ENCODE peak calls at places on chromosome 10, in six cellular contexts. Q is IMR-90, H is mesendoderm, Z is neuronal stem cell, S is H1, V is mesenchymal stem cell. D is an unnamed sample.

GRCh38 chr10:27088263-27089044 is 11.8 kb downstream of the ANKRD26 start:
- DNase-seq in Q (no peak), H (no peak), Z (no peak), S (no peak), V (no peak), D (no peak)

GRCh38 chr10:69344591-69345244 is 66.4 kb downstream of the HK1 start:
- DNase-seq in Q (no peak), H (no peak), Z (no peak), S (no peak), V (no peak), D (no peak)

GRCh38 chr10:11359849-11360248 is 251.6 kb downstream of the USP6NL start:
- DNase-seq in Q (no peak), H (no peak), Z (no peak), S (no peak), V (no peak), D (no peak)

GRCh38 chr10:86443936-86444335 is 77.3 kb upstream of the GRID1 start:
- DNase-seq in Q (peak), H (no peak), Z (no peak), S (no peak), V (peak), D (no peak)

GRCh38 chr10:78331391-78331922 is 297.8 kb downstream of the RPS24 start:
- DNase-seq in Q (peak), H (no peak), Z (peak), S (peak), V (peak), D (peak)

GRCh38 chr10:123429631-123430257 is 236.4 kb upstream of the GPR26 start:
- DNase-seq in Q (no peak), H (no peak), Z (no peak), S (no peak), V (no peak), D (no peak)

GRCh38 chr10:11381023-11381422 is 230.4 kb downstream of the USP6NL start:
- DNase-seq in Q (peak), H (no peak), Z (no peak), S (no peak), V (no peak), D (no peak)

GRCh38 chr10:114648368-114648767 is 9.7 kb downstream of the ABLIM1 start:
- DNase-seq in Q (peak), H (peak), Z (no peak), S (no peak), V (peak), D (no peak)

GRCh38 chr10:26197248-26197647 is 19.3 kb upstream of the GAD2 start:
- DNase-seq in Q (no peak), H (no peak), Z (no peak), S (no peak), V (no peak), D (no peak)

GRCh38 chr10:16965740-16966447 is 148.7 kb upstream of the RSU1 start:
- DNase-seq in Q (peak), H (peak), Z (no peak), S (no peak), V (peak), D (peak)

GRCh38 chr10:67045404-67045803 is 119.6 kb downstream of the LRRTM3 start:
- DNase-seq in Q (no peak), H (no peak), Z (no peak), S (no peak), V (no peak), D (no peak)

GRCh38 chr10:1048349-1048731 is 579 bp downstream of the IDI1 start:
- DNase-seq in Q (peak), H (no peak), Z (no peak), S (no peak), V (no peak), D (no peak)

GRCh38 chr10:88256013-88256680 is 327.0 kb downstream of the RNLS start:
- DNase-seq in Q (no peak), H (no peak), Z (no peak), S (no peak), V (no peak), D (no peak)

GRCh38 chr10:22564060-22564459 is 150.3 kb downstream of the PIP4K2A start:
- DNase-seq in Q (no peak), H (no peak), Z (no peak), S (no peak), V (no peak), D (no peak)

GRCh38 chr10:35412900-35413491 is 76.7 kb downstream of the CCNY start:
- DNase-seq in Q (peak), H (peak), Z (no peak), S (no peak), V (no peak), D (no peak)

GRCh38 chr10:114258274-114258840 is 19.3 kb downstream of the VWA2 start:
- DNase-seq in Q (no peak), H (peak), Z (no peak), S (no peak), V (peak), D (no peak)

GRCh38 chr10:13340626-13341370 is 7.3 kb downstream of the SEPHS1 start:
- DNase-seq in Q (no peak), H (no peak), Z (no peak), S (no peak), V (no peak), D (no peak)

GRCh38 chr10:124536496-124537050 is 75.0 kb downstream of the LHPP start:
- DNase-seq in Q (no peak), H (peak), Z (no peak), S (no peak), V (no peak), D (no peak)

GRCh38 chr10:36254191-36254590 is 612.1 kb upstream of the FZD8 start:
- DNase-seq in Q (peak), H (no peak), Z (no peak), S (no peak), V (peak), D (no peak)

GRCh38 chr10:16792675-16793074 is 24.5 kb downstream of the RSU1 start:
- DNase-seq in Q (peak), H (no peak), Z (no peak), S (no peak), V (peak), D (no peak)

GRCh38 chr10:125786547-125786946 is 10.9 kb upstream of the MMP21 start:
- DNase-seq in Q (no peak), H (no peak), Z (no peak), S (no peak), V (no peak), D (no peak)

GRCh38 chr10:27893320-27894014 is 105.4 kb downstream of the ODAD2 start:
- DNase-seq in Q (peak), H (no peak), Z (no peak), S (no peak), V (peak), D (no peak)

GRCh38 chr10:98242823-98243222 is 25.2 kb downstream of the LOXL4 start:
- DNase-seq in Q (peak), H (peak), Z (no peak), S (no peak), V (peak), D (no peak)

GRCh38 chr10:35384265-35384868 is 48.1 kb downstream of the CCNY start:
- DNase-seq in Q (peak), H (peak), Z (no peak), S (no peak), V (no peak), D (no peak)

GRCh38 chr10:78062296-78062695 is 28.6 kb downstream of the RPS24 start:
- DNase-seq in Q (no peak), H (no peak), Z (no peak), S (no peak), V (no peak), D (no peak)

GRCh38 chr10:52653510-52653909 is 119.1 kb downstream of the MBL2 start:
- DNase-seq in Q (no peak), H (no peak), Z (no peak), S (no peak), V (no peak), D (no peak)

GRCh38 chr10:12975266-12975665 is 26.2 kb downstream of the CCDC3 start:
- DNase-seq in Q (no peak), H (peak), Z (no peak), S (no peak), V (no peak), D (no peak)

GRCh38 chr10:59388577-59388976 is 26.2 kb upstream of the FAM13C start:
- DNase-seq in Q (no peak), H (peak), Z (no peak), S (no peak), V (no peak), D (no peak)
- H3K9ac ChIP-seq in Q (no peak), H (no peak), Z (no peak), S (no peak), V (no peak), D (no peak)

GRCh38 chr10:89355373-89355772 is 22.5 kb upstream of the IFIT1B start:
- DNase-seq in Q (peak), H (no peak), Z (no peak), S (no peak), V (peak), D (no peak)

GRCh38 chr10:89351402-89352038 is 23.7 kb downstream of the IFIT3 start:
- DNase-seq in Q (peak), H (no peak), Z (no peak), S (no peak), V (peak), D (no peak)

GRCh38 chr10:89357096-89357495 is 20.8 kb upstream of the IFIT1B start:
- DNase-seq in Q (no peak), H (no peak), Z (no peak), S (no peak), V (no peak), D (no peak)

GRCh38 chr10:89352039-89352597 is 24.3 kb downstream of the IFIT3 start:
- DNase-seq in Q (peak), H (peak), Z (no peak), S (no peak), V (peak), D (no peak)

DNA sequence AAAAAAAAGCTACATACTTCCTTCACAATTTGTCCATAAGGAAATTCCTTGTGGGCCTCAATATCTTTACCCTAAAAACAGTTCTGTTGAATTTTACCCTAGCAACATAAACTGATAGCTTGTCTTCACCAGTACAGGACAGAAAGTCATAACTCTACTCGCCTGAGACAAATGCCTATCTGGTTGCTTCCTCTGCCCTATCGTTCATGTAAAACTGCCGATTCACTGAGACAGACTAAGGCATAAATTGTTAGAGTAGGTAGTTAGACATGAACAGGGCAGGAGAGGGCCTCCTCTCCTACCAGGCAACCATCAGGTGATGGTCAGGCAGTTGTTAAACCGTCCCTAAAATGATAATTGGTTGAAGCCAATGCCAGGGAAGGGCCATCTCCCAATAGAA is 25.0 kb downstream of the IFIT3 start:
- DNase-seq in Q (no peak), H (no peak), Z (no peak), S (no peak), V (peak), D (no peak)
- H3K23ac ChIP-seq in Q (peak), H (no peak), Z (no peak), S (no peak), V (no peak), D (no peak)

GRCh38 chr10:79380125-79380917 is 33.1 kb downstream of the PPIF start:
- DNase-seq in Q (peak), H (no peak), Z (no peak), S (no peak), V (peak), D (peak)
- H3K9ac ChIP-seq in Q (no peak), H (no peak), Z (peak), S (no peak), V (peak), D (no peak)

GRCh38 chr10:93299606-93300353 is 182.4 kb downstream of the MYOF start:
- DNase-seq in Q (peak), H (no peak), Z (no peak), S (no peak), V (no peak), D (no peak)
- H3K23ac ChIP-seq in Q (no peak), H (no peak), Z (no peak), S (no peak), V (no peak), D (no peak)

GRCh38 chr10:80136134-80136571 is 3.6 kb downstream of the PLAC9 start:
- DNase-seq in Q (peak), H (no peak), Z (no peak), S (no peak), V (no peak), D (no peak)
- H3K9ac ChIP-seq in Q (no peak), H (no peak), Z (no peak), S (no peak), V (peak), D (no peak)

GRCh38 chr10:103474077-103474476 is 5.0 kb downstream of the CALHM3 start:
- DNase-seq in Q (no peak), H (no peak), Z (no peak), S (no peak), V (no peak), D (no peak)

GRCh38 chr10:103473261-103473671 is 5.8 kb downstream of the CALHM3 start:
- DNase-seq in Q (no peak), H (no peak), Z (no peak), S (no peak), V (no peak), D (no peak)

GRCh38 chr10:103475437-103475836 is 3.6 kb downstream of the CALHM3 start:
- DNase-seq in Q (no peak), H (no peak), Z (no peak), S (no peak), V (no peak), D (no peak)

GRCh38 chr10:103470755-103471653 is 8.0 kb downstream of the CALHM3 start:
- DNase-seq in Q (no peak), H (peak), Z (no peak), S (no peak), V (no peak), D (peak)

DNA sequence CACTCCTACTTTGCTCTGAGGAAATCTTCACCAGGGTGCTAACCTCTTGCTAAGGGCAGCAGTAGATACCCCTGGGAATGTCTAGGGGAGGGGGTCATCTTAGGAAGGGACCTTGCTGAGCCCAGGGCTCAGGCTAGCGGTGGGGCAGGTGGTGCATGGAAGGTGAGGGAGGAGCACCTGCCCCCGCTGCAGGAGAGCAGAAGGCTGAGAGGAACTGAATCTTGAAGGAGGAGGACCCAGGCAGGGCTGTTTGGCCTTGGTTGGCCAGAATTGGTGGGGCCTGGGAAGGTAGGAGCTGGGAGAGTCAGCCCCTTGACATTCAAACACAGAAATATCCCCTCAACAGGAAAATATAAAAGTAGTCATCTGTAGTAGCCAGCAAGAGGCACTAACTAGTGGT is 7.0 kb downstream of the CALHM3 start:
- DNase-seq in Q (no peak), H (no peak), Z (no peak), S (no peak), V (no peak), D (no peak)
- H3K23ac ChIP-seq in Q (no peak), H (no peak), Z (no peak), S (no peak), V (no peak), D (no peak)

DNA sequence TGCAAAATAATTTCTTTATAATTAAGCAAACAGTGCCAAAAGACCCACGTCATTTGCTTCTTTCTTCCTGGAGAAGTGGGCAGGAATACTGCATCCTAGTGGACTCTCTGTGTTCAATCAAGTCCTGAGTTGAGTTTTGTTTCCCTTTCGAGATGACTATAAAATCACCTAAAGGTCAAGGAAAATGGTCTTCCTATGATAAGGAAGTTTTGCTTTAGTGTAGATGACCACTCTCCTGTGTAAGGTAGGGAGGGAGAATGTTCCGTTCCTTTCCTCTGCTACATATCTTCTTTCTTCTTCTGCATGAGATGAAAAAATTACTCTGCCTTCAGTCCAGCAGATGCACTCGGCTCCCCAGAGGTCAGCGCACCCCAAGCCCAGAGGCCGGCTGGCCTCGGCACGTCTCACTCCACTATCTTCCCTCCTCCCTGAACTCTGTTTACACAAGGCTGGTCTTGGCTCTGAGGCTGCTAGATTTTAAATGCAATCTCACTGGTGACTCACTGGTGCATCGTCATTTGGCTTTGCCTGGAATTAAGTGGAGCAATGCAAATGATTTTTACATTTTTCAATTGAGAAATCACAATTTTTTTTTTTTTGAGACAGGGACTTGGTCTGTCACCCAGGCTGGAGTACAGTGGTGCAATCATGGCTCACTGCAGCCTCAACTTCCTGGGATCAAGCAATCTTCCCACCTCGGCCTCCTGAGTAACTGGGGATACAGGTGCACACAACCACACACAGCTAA is 18.6 kb upstream of the VDAC2 start:
- DNase-seq in Q (peak), H (peak), Z (no peak), S (no peak), V (peak), D (no peak)
- H3K9ac ChIP-seq in Q (peak), H (no peak), Z (no peak), S (no peak), V (peak), D (no peak)

DNA sequence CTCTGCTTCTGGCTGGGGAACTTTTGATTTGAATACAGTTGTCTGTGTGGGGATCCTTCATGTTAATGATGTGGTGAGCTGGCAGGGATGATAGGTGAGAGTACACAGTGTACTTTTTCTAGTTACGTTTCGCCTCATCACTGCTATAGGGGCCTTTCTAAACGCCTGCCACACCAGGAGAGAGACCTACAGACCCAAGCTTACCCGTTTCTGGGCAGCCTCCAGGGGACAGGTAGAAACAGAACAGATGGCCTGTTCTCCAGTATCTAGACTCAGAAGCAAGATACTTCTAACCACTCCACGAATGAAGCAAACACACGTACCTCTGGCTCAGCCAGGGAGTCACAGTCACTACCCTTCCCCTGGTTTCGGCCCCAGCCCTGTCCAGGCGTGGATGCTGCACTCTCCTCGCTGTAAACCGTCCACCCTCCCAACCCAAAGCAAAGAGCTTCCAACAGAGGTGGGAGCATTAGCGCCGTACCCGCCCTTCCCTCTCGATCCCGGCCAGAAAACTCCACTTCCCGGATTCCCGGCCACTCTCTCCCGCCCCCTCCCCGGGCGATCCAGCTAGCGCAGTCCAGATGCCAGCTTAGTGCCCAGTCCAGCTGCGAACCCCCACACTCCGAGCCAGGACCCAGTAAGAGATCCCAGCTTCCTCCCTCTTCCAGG is 1.2 kb downstream of the CCDC6 start:
- DNase-seq in Q (peak), H (peak), Z (no peak), S (peak), V (peak), D (peak)
- H3K23ac ChIP-seq in Q (peak), H (no peak), Z (peak), S (no peak), V (no peak), D (no peak)

D was measured in H9.